ENCODE peak calls at places on chromosomes 3 and 15, in six cellular contexts. U is lung; E is Peyer's patch; Y is CD8-positive, alpha-beta memory T cell; D is mesendoderm; P is heart left ventricle. X is an unnamed sample. For H3K27me3 and H3K4me1, the result is how much of the 10 kb centered on the place peaks cover.

GRCh38 chr3:112799946-112800345 is 46.7 kb downstream of the CD200R1L start:
- DNase-seq in D (no peak), Y (no peak), U (no peak), P (no peak), E (no peak), X (no peak)

GRCh38 chr3:100427694-100428093 is 26.4 kb downstream of the LNP1 start:
- DNase-seq in U (no peak), D (no peak), P (no peak), Y (no peak), E (no peak), X (no peak)

GRCh38 chr3:9725775-9726174 is 5.8 kb upstream of the BRPF1 start:
- DNase-seq in P (no peak), D (no peak), Y (no peak), U (no peak), E (no peak), X (no peak)

GRCh38 chr3:38036906-38037305 is 2.1 kb upstream of the DLEC1 start:
- DNase-seq in D (no peak), P (no peak), U (no peak), Y (no peak), E (no peak), X (no peak)

GRCh38 chr15:92902020-92902419 is 1.9 kb downstream of the CHD2 start:
- DNase-seq in E (no peak), U (no peak), D (no peak), P (no peak), Y (no peak), X (no peak)

GRCh38 chr3:114697441-114697840 is 403.6 kb downstream of the TIGIT start:
- DNase-seq in D (no peak), U (no peak), P (no peak), Y (no peak), E (no peak), X (no peak)

GRCh38 chr3:60034047-60034446 is 984.2 kb upstream of the CFAP20DC start:
- DNase-seq in P (no peak), Y (no peak), U (no peak), E (no peak), D (no peak), X (no peak)

GRCh38 chr3:126476166-126476975 is 680 bp upstream of the ZXDC start:
- DNase-seq in U (peak), Y (peak), P (no peak), E (no peak), D (peak), X (no peak)

GRCh38 chr3:13336592-13336991 is 83.5 kb downstream of the NUP210 start:
- DNase-seq in D (no peak), U (no peak), P (no peak), Y (no peak), E (no peak), X (no peak)

GRCh38 chr3:195806211-195806915 is 5.4 kb downstream of the MUC4 start:
- DNase-seq in Y (no peak), P (no peak), U (no peak), E (no peak), D (peak), X (peak)

GRCh38 chr3:172094621-172095557 is 55.5 kb downstream of the FNDC3B start:
- DNase-seq in E (no peak), D (peak), U (no peak), P (no peak), Y (no peak), X (no peak)

GRCh38 chr3:32236377-32236776 is 2.1 kb upstream of the CMTM8 start:
- DNase-seq in D (no peak), U (no peak), P (no peak), Y (no peak), E (no peak), X (no peak)

GRCh38 chr15:45180201-45180600 is 7.6 kb downstream of the SHF start:
- DNase-seq in P (no peak), E (no peak), D (no peak), Y (no peak), U (no peak), X (no peak)

GRCh38 chr3:107727102-107727501 is 204.3 kb downstream of the BBX start:
- DNase-seq in U (no peak), E (no peak), P (no peak), Y (no peak), D (peak), X (no peak)

DNA sequence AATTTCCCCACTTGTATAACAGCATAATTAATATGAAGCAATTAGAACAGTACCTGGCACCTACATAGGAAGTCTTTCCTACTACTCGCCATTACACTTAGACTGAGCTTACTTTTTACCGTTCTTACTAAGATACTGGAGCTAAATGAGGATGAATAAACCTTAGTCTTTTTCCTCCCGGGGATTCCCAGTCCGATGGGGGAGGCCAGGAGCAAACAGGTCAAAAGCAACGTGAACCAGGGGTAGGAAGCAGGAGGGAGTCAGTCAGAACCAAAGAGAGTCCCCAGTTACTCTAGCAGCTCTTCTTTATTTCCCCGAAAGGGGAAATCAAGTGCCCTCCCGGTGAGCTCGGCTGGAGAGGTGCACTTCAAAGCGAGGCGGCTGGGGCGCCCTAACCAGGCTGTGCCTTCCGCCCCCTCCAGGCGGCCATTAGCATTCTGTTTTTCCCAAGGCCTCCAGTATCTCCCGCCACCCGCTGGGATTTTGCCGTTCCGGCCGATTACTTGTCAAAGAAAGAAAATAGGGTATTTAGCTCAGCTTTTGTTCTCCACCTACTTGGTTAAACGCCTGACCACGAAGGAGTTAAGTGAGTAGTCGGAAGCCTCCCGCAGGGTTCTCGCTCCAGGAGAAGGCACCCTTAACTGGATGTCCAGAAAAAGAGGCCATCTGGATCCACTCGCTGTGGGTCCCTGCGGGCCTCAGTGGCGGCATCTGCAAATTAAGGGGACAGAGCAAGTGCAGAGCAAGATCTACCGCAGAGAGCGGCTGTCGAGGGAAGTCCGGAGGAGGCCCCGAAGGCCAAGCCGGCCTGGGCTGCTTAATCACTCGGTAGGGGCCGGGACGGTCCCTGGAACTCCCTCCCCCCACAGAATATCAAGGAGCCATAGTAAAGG is 6.3 kb upstream of the EOMES start:
- DNase-seq in Y (no peak), U (no peak), D (peak), E (no peak), P (no peak), X (no peak)
- H3K27me3 ChIP-seq in Y (half or more), U (under half), D (under half), E (under half), P (half or more), X (half or more)

DNA sequence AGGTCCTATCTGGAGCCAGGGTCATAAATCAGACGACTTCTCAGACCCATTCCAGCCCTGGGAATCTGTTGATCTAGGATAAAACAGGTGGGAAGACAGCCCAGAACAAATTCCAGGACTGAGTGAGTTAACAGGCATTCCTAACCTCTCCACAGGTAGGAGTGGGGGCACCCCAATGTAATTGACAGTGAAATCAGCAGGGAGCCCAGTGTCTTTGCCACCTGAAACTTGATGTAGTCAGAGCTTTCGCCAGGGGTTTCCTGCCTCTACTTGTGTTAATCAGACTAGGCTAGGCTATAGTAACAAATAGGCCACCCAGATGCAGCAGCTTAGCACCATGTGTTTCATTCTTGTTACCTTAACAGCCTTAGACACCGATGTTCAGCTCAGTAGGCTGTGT is 2.7 kb upstream of the HEG1 start:
- DNase-seq in D (no peak), Y (no peak), U (no peak), P (no peak), E (no peak), X (no peak)
- H3K4me1 ChIP-seq in D (under half), Y (under half), U (under half), P (half or more), E (under half), X (under half)

GRCh38 chr3:66497982-66498671 is 2.7 kb downstream of the LRIG1 start:
- DNase-seq in D (no peak), P (no peak), Y (no peak), E (no peak), U (no peak), X (no peak)
- H3K27ac ChIP-seq in D (no peak), P (peak), Y (no peak), E (peak), U (no peak), X (no peak)

GRCh38 chr3:68935778-68936177 is 3.4 kb upstream of the TAFA4 start:
- DNase-seq in P (no peak), U (no peak), Y (no peak), D (no peak), E (no peak), X (no peak)

GRCh38 chr3:68936855-68937254 is 4.5 kb upstream of the TAFA4 start:
- DNase-seq in D (no peak), Y (no peak), P (no peak), U (no peak), E (no peak), X (no peak)

DNA sequence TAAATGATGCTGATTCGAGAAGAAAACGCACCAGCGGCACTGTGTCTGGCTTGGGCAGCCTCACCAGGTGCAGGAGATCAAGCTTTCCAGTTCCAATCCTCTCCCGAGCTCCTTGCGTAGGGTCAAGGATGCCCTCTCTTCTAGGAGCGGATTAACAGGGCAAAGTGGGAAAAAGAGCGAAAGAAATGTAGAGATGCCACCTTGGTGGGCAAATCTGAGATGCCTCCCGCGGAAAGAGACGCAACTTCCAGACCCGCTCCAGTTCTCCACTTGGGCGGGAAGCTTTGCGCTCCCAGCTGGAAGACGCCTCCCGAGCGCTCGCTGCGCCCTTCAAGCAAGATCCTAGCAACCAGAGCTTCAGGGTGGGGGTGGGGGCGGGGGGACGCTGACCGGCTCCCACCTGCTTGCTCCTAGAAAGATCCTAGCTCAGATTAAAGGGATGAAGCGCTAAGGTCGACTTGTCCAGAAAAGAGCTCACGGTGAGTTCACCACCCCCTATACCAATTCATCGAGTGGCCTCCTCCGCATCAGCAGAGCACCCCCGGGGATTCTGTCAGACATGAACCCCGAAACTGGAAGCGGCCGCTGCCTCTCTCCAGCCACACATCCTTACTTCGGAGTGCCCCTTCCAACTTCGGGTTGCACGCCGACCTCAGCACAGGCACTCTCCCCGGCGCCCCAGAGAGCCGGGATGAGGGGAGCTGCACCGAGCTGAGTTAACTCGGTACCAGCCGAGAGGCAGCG is 769 bp downstream of the TAFA4 start:
- DNase-seq in P (no peak), E (no peak), U (no peak), D (peak), Y (no peak), X (no peak)
- H3K27me3 ChIP-seq in P (half or more), E (under half), U (under half), D (under half), Y (under half), X (under half)

GRCh38 chr15:39236375-39236774 is 344.5 kb upstream of the THBS1 start:
- DNase-seq in P (no peak), U (no peak), Y (no peak), D (peak), E (no peak), X (no peak)
- H3K4me1 ChIP-seq in P (under half), U (under half), Y (under half), D (under half), E (under half), X (under half)

GRCh38 chr15:37098468-37099320 is 1.7 kb downstream of the MEIS2 start:
- DNase-seq in P (peak), E (no peak), D (peak), Y (no peak), U (no peak), X (no peak)
- H3K27ac ChIP-seq in P (peak), E (peak), D (no peak), Y (peak), U (peak), X (no peak)

X was measured in iPS DF 6.9.